ENCODE peak calls at places on chromosomes 1 and 21, in six cellular contexts. D is endothelial cell of umbilical vein, H is GM23338, M is neural progenitor cell, K is hepatocyte, W is fibroblast of lung. J is an unnamed sample.

GRCh38 chr1:74733616-74734484 is 898 bp downstream of the TYW3 start:
- DNase-seq in W (peak; percentile 75), H (peak; percentile 88), K (no peak), M (peak; percentile 45), D (peak; percentile 88), J (peak; percentile 79)

GRCh38 chr1:205834751-205835150 is 15.2 kb downstream of the PM20D1 start:
- DNase-seq in H (no peak), M (no peak), K (no peak), W (no peak), D (peak; percentile 7), J (no peak)

GRCh38 chr1:66211521-66211920 is 322.4 kb upstream of the SGIP1 start:
- DNase-seq in H (no peak), M (no peak), D (no peak), W (no peak), K (no peak), J (no peak)

GRCh38 chr1:117857434-117857833 is 72.0 kb downstream of the GDAP2 start:
- DNase-seq in D (no peak), K (peak; percentile 13), W (no peak), H (no peak), M (no peak), J (peak; percentile 80)

GRCh38 chr21:37592496-37592895 is 225.9 kb downstream of the DYRK1A start:
- DNase-seq in M (peak; percentile 24), D (no peak), K (no peak), W (no peak), H (peak; percentile 36), J (no peak)

GRCh38 chr1:14140800-14141526 is 441.0 kb downstream of the PRDM2 start:
- DNase-seq in K (peak; percentile 37), M (no peak), H (peak; percentile 17), W (peak; percentile 50), D (no peak), J (no peak)

GRCh38 chr1:172727956-172728603 is 69.2 kb downstream of the FASLG start:
- DNase-seq in M (peak; percentile 42), D (peak; percentile 9), H (peak; percentile 90), W (peak; percentile 24), K (no peak), J (peak; percentile 52)

GRCh38 chr1:119613769-119614358 is 34.2 kb downstream of the ZNF697 start:
- DNase-seq in W (peak; percentile 69), M (peak; percentile 90), K (peak; percentile 93), H (peak; percentile 96), D (peak; percentile 86), J (peak; percentile 77)

GRCh38 chr1:63728611-63729226 is 45.1 kb upstream of the ROR1 start:
- DNase-seq in W (no peak), K (no peak), H (peak; percentile 49), D (no peak), M (no peak), J (no peak)

GRCh38 chr1:159957824-159958268 is 3.8 kb upstream of the SLAMF9 start:
- DNase-seq in K (no peak), M (no peak), W (no peak), D (no peak), H (no peak), J (no peak)

GRCh38 chr1:10649484-10650201 is 146.8 kb downstream of the CASZ1 start:
- DNase-seq in W (no peak), M (peak; percentile 90), H (peak; percentile 83), D (no peak), K (no peak), J (no peak)

GRCh38 chr1:13943055-13943454 is 243.1 kb downstream of the PRDM2 start:
- DNase-seq in M (no peak), H (no peak), D (no peak), K (no peak), W (no peak), J (no peak)

GRCh38 chr1:177945943-177946650 is 23.8 kb downstream of the SEC16B start:
- DNase-seq in K (peak; percentile 76), D (peak; percentile 72), M (peak; percentile 82), H (peak; percentile 90), W (peak; percentile 42), J (peak; percentile 38)

GRCh38 chr21:46215436-46216131 is 13.0 kb downstream of the LSS start:
- DNase-seq in D (no peak), W (no peak), H (no peak), M (no peak), K (no peak), J (no peak)

GRCh38 chr1:33866286-33866685 is 2.4 kb downstream of the HMGB4 start:
- DNase-seq in M (no peak), K (peak; percentile 31), D (no peak), W (peak; percentile 81), H (no peak), J (no peak)

GRCh38 chr1:164953095-164953494 is 394.1 kb downstream of the PBX1 start:
- DNase-seq in D (no peak), H (no peak), K (no peak), M (no peak), W (no peak), J (no peak)
- TF ChIP-seq CTCF in D (no peak), H (no peak), K (peak; percentile 18), M (peak; percentile 25), W (peak; percentile 18), J (no peak)

GRCh38 chr1:30908446-30908885 is at the start of gene SDC3:
- DNase-seq in H (no peak), W (peak; percentile 44), K (peak; percentile 80), M (peak; percentile 85), D (no peak), J (peak; percentile 22)

GRCh38 chr1:30906631-30907389 is 1.7 kb downstream of the SDC3 start:
- DNase-seq in D (no peak), W (no peak), H (no peak), M (no peak), K (no peak), J (no peak)

GRCh38 chr1:30907390-30907640 is 1.2 kb downstream of the SDC3 start:
- DNase-seq in D (no peak), M (no peak), H (no peak), K (no peak), W (no peak), J (no peak)

GRCh38 chr1:30908886-30909777 is 574 bp upstream of the SDC3 start:
- DNase-seq in W (no peak), K (no peak), D (no peak), M (peak; percentile 58), H (peak; percentile 75), J (no peak)

DNA sequence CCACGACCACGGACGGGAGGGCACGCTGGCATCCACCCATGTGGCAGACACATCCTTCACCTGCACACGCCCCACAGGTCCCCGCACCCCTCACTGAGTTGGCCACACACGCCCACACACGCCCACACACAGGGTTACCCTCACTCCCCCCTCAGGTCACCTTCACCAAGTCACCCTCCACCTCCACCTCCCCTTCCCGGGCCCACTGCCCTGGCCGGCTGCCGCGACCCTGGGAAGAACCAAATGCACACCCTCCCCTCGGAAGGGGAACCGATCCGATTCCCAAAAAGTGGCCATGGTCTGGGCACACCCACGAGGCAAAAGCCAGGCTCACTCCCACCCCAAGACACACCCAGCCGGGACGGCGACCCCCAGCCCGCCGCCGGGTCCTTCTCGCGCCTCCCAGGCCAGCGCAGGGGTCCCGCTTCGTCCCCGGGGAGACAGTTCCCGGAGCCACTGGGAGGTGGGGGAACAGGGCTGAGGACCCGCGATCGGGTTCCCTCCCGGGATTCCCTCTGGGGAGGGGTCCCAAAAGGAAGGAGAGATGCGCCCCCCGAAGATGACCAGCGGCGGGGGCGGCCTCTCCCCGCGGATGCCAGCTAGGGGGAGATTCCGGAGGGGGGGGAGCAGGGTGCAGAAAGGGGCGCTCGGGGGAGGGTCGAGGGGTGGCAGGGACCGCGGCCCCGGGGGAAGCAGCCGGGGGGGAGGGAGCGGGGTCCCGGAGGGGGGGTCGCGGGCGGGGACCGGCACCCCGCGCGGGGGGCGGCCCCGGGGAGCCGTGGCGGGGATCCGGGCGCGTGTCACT is 715 bp downstream of the SDC3 start:
- DNase-seq in W (no peak), M (no peak), D (no peak), H (no peak), K (peak; percentile 14), J (no peak)
- TF ChIP-seq EZH2 in W (no peak), M (no peak), D (no peak), H (no peak), K (no peak), J (no peak)

DNA sequence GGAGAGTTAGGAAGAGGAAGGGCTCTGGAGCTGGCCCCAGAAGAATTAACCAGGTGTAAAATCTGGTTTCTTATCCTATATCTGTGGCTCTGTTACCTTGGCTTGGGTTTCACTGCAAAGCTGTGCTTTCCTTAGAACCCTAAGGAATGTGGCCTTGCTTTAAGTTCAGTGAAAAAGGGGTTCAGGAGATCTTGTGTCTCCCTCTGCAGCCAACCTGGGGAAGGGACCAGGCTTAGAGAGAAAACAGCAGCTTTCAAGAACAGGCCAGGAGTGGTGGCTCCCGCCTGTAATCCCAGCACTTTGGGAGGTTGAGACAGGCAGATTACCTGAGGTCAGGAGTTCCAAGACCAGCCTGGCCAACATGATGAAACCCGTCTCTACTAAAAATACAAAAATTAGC is 16.1 kb upstream of the MYCL start:
- DNase-seq in H (peak; percentile 70), M (peak; percentile 41), K (no peak), W (no peak), D (no peak), J (no peak)
- TF ChIP-seq CTCF in H (peak; percentile 41), M (peak; percentile 41), K (no peak), W (no peak), D (no peak), J (no peak)

DNA sequence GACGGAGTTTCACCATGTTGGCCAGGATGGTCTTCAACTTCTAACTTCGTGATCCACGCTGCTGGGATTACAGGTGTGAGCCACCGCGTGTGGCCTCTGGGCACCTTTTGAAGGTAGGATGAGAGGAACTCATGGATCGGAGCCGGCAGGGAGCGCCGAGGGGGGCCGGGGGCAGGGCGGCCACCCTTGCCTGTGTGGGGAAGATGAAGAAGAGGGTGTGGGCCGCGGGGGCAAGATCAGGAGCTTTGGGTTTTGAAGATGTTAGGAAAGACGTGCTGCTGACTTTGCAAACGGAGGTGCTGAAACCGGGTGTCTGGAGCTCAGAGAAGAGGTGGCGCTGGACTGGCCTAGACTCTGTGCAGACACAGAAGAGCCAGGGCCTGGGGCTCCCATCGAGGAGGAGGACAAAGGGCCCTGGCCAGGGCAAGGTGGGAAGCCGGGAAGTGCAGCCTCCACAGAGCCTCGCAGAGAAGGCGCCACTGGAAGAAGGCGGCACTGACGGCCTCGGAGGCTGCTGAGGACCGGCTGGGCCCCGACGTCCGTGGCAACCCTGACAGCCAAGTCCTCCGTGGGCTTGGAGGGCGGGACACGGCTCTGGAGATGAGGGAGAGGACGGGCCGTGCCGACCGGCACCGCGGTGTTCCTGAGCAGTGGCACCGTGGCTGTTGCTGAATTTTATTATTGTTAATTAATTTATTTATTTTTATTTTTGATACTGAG is 13.7 kb downstream of the RNF223 start:
- DNase-seq in M (no peak), K (no peak), W (no peak), D (no peak), H (no peak), J (no peak)
- TF ChIP-seq EZH2 in M (no peak), K (no peak), W (no peak), D (no peak), H (no peak), J (no peak)

DNA sequence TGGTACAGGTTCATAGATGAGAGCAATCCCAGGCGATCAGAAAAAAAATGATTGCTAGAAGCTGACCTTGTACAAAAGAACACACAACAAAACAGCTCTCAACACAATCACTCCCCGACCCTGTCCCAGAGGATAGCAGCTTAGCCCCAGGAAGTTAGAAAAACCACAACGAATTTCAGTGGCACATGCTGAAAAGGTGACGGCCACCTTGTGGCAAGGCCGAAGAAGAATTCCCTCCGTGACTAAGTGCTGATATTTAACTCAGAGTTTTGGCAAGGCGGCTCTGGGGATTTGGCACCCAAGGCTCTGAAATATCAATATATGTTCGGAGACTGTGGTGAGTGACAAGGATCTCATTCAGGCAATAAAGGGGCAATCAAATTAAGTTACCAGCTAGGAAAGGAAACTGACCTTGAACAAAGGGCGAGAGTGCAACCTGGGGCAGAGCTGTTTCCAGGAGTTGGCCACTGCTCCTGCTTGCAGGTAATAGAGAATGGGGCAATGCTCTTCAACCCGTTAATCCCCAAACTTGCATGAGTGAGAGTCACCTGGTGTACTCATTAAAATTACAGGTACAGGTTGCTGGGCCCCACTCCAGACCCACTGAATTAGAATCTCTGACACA is 96.2 kb downstream of the BEND5 start:
- DNase-seq in H (peak; percentile 72), W (peak; percentile 43), M (peak; percentile 33), D (no peak), K (no peak), J (no peak)
- TF ChIP-seq CTCF in H (peak; percentile 52), W (no peak), M (peak; percentile 36), D (no peak), K (no peak), J (no peak)

J was measured in PC-9.